ENCODE peak calls at places on chromosomes 7 and 10, in seven cellular contexts. One of them, this sample, is unnamed.

GRCh38 chr7:107201795-107202450 is 33.1 kb downstream of the HBP1 start:
- DNase-seq in GM23338: peak; percentile 76
- DNase-seq in tibial artery: no peak
- DNase-seq in stomach: peak; percentile 58
- DNase-seq in RWPE1: peak; percentile 66
- DNase-seq in activated T-helper 1 cell treated with anti-CD3 and anti-CD28 coated beads, Interleukin-2, amount 50 U/mL, for 16 hours: no peak
- DNase-seq in epithelial cell of esophagus: peak; percentile 54
- DNase-seq in this sample: no peak

GRCh38 chr7:54544356-54545240 is 2.4 kb downstream of the VSTM2A start:
- DNase-seq in GM23338: peak; percentile 76
- DNase-seq in tibial artery: no peak
- DNase-seq in stomach: no peak
- DNase-seq in RWPE1: no peak
- DNase-seq in activated T-helper 1 cell treated with anti-CD3 and anti-CD28 coated beads, Interleukin-2, amount 50 U/mL, for 16 hours: no peak
- DNase-seq in epithelial cell of esophagus: no peak
- DNase-seq in this sample: no peak

GRCh38 chr10:106565546-106565945 is 599.0 kb downstream of the SORCS1 start:
- DNase-seq in GM23338: no peak
- DNase-seq in tibial artery: no peak
- DNase-seq in stomach: no peak
- DNase-seq in RWPE1: peak; percentile 59
- DNase-seq in activated T-helper 1 cell treated with anti-CD3 and anti-CD28 coated beads, Interleukin-2, amount 50 U/mL, for 16 hours: no peak
- DNase-seq in epithelial cell of esophagus: peak; percentile 86
- DNase-seq in this sample: no peak

GRCh38 chr7:113831509-113831908 is 87.3 kb downstream of the PPP1R3A start:
- DNase-seq in GM23338: peak; percentile 29
- DNase-seq in tibial artery: no peak
- DNase-seq in stomach: no peak
- DNase-seq in RWPE1: no peak
- DNase-seq in activated T-helper 1 cell treated with anti-CD3 and anti-CD28 coated beads, Interleukin-2, amount 50 U/mL, for 16 hours: no peak
- DNase-seq in epithelial cell of esophagus: peak; percentile 15
- DNase-seq in this sample: no peak

GRCh38 chr10:31320179-31320597 is 1.2 kb downstream of the ZEB1 start:
- DNase-seq in GM23338: peak; percentile 72
- DNase-seq in tibial artery: peak; percentile 75
- DNase-seq in stomach: peak; percentile 31
- DNase-seq in RWPE1: no peak
- DNase-seq in activated T-helper 1 cell treated with anti-CD3 and anti-CD28 coated beads, Interleukin-2, amount 50 U/mL, for 16 hours: peak; percentile 6
- DNase-seq in epithelial cell of esophagus: peak; percentile 10
- DNase-seq in this sample: peak; percentile 45

GRCh38 chr10:104054430-104054829 is 31.2 kb downstream of the COL17A1 start:
- DNase-seq in GM23338: no peak
- DNase-seq in tibial artery: no peak
- DNase-seq in stomach: no peak
- DNase-seq in RWPE1: peak; percentile 81
- DNase-seq in activated T-helper 1 cell treated with anti-CD3 and anti-CD28 coated beads, Interleukin-2, amount 50 U/mL, for 16 hours: no peak
- DNase-seq in epithelial cell of esophagus: peak; percentile 61
- DNase-seq in this sample: no peak

GRCh38 chr7:31069880-31070555 is 17.9 kb downstream of the ADCYAP1R1 start:
- DNase-seq in GM23338: no peak
- DNase-seq in tibial artery: no peak
- DNase-seq in stomach: no peak
- DNase-seq in RWPE1: no peak
- DNase-seq in activated T-helper 1 cell treated with anti-CD3 and anti-CD28 coated beads, Interleukin-2, amount 50 U/mL, for 16 hours: no peak
- DNase-seq in epithelial cell of esophagus: no peak
- DNase-seq in this sample: no peak

GRCh38 chr7:151017370-151017952 is 6.8 kb downstream of the ATG9B start:
- DNase-seq in GM23338: no peak
- DNase-seq in tibial artery: no peak
- DNase-seq in stomach: no peak
- DNase-seq in RWPE1: no peak
- DNase-seq in activated T-helper 1 cell treated with anti-CD3 and anti-CD28 coated beads, Interleukin-2, amount 50 U/mL, for 16 hours: no peak
- DNase-seq in epithelial cell of esophagus: no peak
- DNase-seq in this sample: no peak

GRCh38 chr7:144834516-144835165 is 1.2 kb downstream of the TPK1 start:
- DNase-seq in GM23338: peak; percentile 21
- DNase-seq in tibial artery: no peak
- DNase-seq in stomach: no peak
- DNase-seq in RWPE1: no peak
- DNase-seq in activated T-helper 1 cell treated with anti-CD3 and anti-CD28 coated beads, Interleukin-2, amount 50 U/mL, for 16 hours: no peak
- DNase-seq in epithelial cell of esophagus: no peak
- DNase-seq in this sample: peak; percentile 11

GRCh38 chr7:117010375-117011133 is 57.3 kb downstream of the ST7 start:
- DNase-seq in GM23338: no peak
- DNase-seq in tibial artery: no peak
- DNase-seq in stomach: no peak
- DNase-seq in RWPE1: no peak
- DNase-seq in activated T-helper 1 cell treated with anti-CD3 and anti-CD28 coated beads, Interleukin-2, amount 50 U/mL, for 16 hours: no peak
- DNase-seq in epithelial cell of esophagus: peak; percentile 45
- DNase-seq in this sample: no peak

This sample was measured in HAP-1.